ENCODE peak calls at places on chromosomes 13 and 19, in nine cellular contexts. P, A, G, F, K, O, J, R and E are unnamed samples.

GRCh38 chr13:75836441-75836840 is 200.3 kb downstream of the LMO7 start:
- DNase-seq in P (no peak), A (no peak), G (peak; percentile 71), F (no peak), K (no peak), O (no peak), J (no peak), R (no peak), E (no peak)

GRCh38 chr13:34358811-34359513 is 541.0 kb downstream of the RFC3 start:
- DNase-seq in P (peak; percentile 87), A (peak; percentile 80), G (no peak), F (no peak), K (no peak), O (no peak), J (no peak), R (no peak), E (no peak)

GRCh38 chr13:92590503-92590908 is 636.1 kb upstream of the GPC6 start:
- DNase-seq in P (peak; percentile 43), A (peak; percentile 46), G (no peak), F (no peak), K (no peak), O (no peak), J (peak; percentile 40), R (no peak), E (no peak)

GRCh38 chr19:13070425-13071140 is 32.1 kb downstream of the LYL1 start:
- DNase-seq in P (no peak), A (no peak), G (no peak), F (no peak), K (no peak), O (no peak), J (no peak), R (no peak), E (no peak)

GRCh38 chr13:36919206-36919832 is 719 bp downstream of the SMAD9 start:
- DNase-seq in P (peak; percentile 8), A (peak; percentile 83), G (no peak), F (peak; percentile 78), K (peak; percentile 45), O (no peak), J (no peak), R (peak; percentile 74), E (peak; percentile 12)

GRCh38 chr13:52738719-52739467 is 727 bp downstream of the CNMD start:
- DNase-seq in P (no peak), A (peak; percentile 43), G (no peak), F (no peak), K (no peak), O (no peak), J (no peak), R (peak; percentile 66), E (no peak)

GRCh38 chr13:48304132-48304876 is 753 bp downstream of the RB1 start:
- DNase-seq in P (no peak), A (peak; percentile 68), G (no peak), F (no peak), K (peak; percentile 46), O (no peak), J (no peak), R (peak; percentile 48), E (peak; percentile 8)

GRCh38 chr13:49400755-49401659 is 42.9 kb downstream of the CAB39L start:
- DNase-seq in P (peak; percentile 44), A (peak; percentile 36), G (no peak), F (no peak), K (peak; percentile 48), O (no peak), J (no peak), R (no peak), E (no peak)

GRCh38 chr13:48210178-48210577 is 22.8 kb upstream of the ITM2B start:
- DNase-seq in P (peak; percentile 96), A (peak; percentile 13), G (no peak), F (no peak), K (no peak), O (no peak), J (peak; percentile 46), R (no peak), E (no peak)

GRCh38 chr13:25738797-25739196 is 313.0 kb downstream of the SHISA2 start:
- DNase-seq in P (no peak), A (no peak), G (no peak), F (no peak), K (no peak), O (no peak), J (no peak), R (no peak), E (no peak)

GRCh38 chr19:16714702-16715294 is 4.8 kb upstream of the NWD1 start:
- DNase-seq in P (peak; percentile 39), A (peak; percentile 71), G (peak; percentile 53), F (peak; percentile 86), K (peak; percentile 33), O (peak; percentile 45), J (peak; percentile 28), R (peak; percentile 67), E (peak; percentile 80)